ENCODE peak calls at places on chromosomes 4 and X, in seven cellular contexts. One of them, this sample, is unnamed.

GRCh38 chr4:53775381-53775780 is 184.1 kb upstream of the LNX1 start:
- DNase-seq in fibroblast of lung: peak; percentile 69
- DNase-seq in A549: no peak
- DNase-seq in heart right ventricle: no peak
- DNase-seq in lung: no peak
- DNase-seq in AG04449: no peak
- DNase-seq in AG10803: no peak
- DNase-seq in this sample: no peak

GRCh38 chr4:37758226-37758625 is 68.3 kb upstream of the PGM2 start:
- DNase-seq in AG04449: peak; percentile 23
- DNase-seq in lung: peak; percentile 61
- DNase-seq in heart right ventricle: no peak
- DNase-seq in fibroblast of lung: peak; percentile 59
- DNase-seq in A549: no peak
- DNase-seq in AG10803: peak; percentile 91
- DNase-seq in this sample: peak; percentile 10

GRCh38 chr4:68175562-68176155 is 46.0 kb upstream of the TMPRSS11F start:
- DNase-seq in heart right ventricle: no peak
- DNase-seq in lung: no peak
- DNase-seq in A549: peak; percentile 42
- DNase-seq in fibroblast of lung: peak; percentile 52
- DNase-seq in AG10803: peak; percentile 54
- DNase-seq in AG04449: peak; percentile 3
- DNase-seq in this sample: peak; percentile 16

GRCh38 chrX:153926863-153927685 is 1.0 kb upstream of the ARHGAP4 start:
- DNase-seq in fibroblast of lung: peak; percentile 30
- DNase-seq in AG10803: peak; percentile 30
- DNase-seq in A549: peak; percentile 45
- DNase-seq in lung: peak; percentile 64
- DNase-seq in heart right ventricle: peak; percentile 46
- DNase-seq in AG04449: no peak
- DNase-seq in this sample: no peak

GRCh38 chr4:175412744-175413143 is 399.3 kb downstream of the GPM6A start:
- DNase-seq in heart right ventricle: no peak
- DNase-seq in fibroblast of lung: peak; percentile 93
- DNase-seq in A549: no peak
- DNase-seq in AG10803: peak; percentile 91
- DNase-seq in AG04449: peak; percentile 52
- DNase-seq in lung: no peak
- DNase-seq in this sample: no peak

GRCh38 chr4:111048316-111048715 is 425.4 kb upstream of the PITX2 start:
- DNase-seq in A549: no peak
- DNase-seq in AG10803: no peak
- DNase-seq in AG04449: no peak
- DNase-seq in heart right ventricle: no peak
- DNase-seq in lung: no peak
- DNase-seq in fibroblast of lung: no peak
- DNase-seq in this sample: no peak

GRCh38 chrX:149829751-149830191 is 48.0 kb downstream of the MAGEA9 start:
- DNase-seq in lung: no peak
- DNase-seq in AG10803: peak; percentile 39
- DNase-seq in A549: no peak
- DNase-seq in AG04449: no peak
- DNase-seq in heart right ventricle: no peak
- DNase-seq in fibroblast of lung: peak; percentile 77
- DNase-seq in this sample: peak; percentile 12

GRCh38 chr4:101953949-101954348 is 163.4 kb downstream of the BANK1 start:
- DNase-seq in fibroblast of lung: peak; percentile 80
- DNase-seq in AG04449: no peak
- DNase-seq in A549: peak; percentile 83
- DNase-seq in AG10803: peak; percentile 80
- DNase-seq in lung: no peak
- DNase-seq in heart right ventricle: no peak
- DNase-seq in this sample: peak; percentile 75

GRCh38 chrX:153984351-153985178 is 12.0 kb downstream of the TMEM187 start:
- DNase-seq in lung: no peak
- DNase-seq in AG10803: no peak
- DNase-seq in A549: no peak
- DNase-seq in heart right ventricle: no peak
- DNase-seq in fibroblast of lung: no peak
- DNase-seq in AG04449: no peak
- DNase-seq in this sample: no peak

DNA sequence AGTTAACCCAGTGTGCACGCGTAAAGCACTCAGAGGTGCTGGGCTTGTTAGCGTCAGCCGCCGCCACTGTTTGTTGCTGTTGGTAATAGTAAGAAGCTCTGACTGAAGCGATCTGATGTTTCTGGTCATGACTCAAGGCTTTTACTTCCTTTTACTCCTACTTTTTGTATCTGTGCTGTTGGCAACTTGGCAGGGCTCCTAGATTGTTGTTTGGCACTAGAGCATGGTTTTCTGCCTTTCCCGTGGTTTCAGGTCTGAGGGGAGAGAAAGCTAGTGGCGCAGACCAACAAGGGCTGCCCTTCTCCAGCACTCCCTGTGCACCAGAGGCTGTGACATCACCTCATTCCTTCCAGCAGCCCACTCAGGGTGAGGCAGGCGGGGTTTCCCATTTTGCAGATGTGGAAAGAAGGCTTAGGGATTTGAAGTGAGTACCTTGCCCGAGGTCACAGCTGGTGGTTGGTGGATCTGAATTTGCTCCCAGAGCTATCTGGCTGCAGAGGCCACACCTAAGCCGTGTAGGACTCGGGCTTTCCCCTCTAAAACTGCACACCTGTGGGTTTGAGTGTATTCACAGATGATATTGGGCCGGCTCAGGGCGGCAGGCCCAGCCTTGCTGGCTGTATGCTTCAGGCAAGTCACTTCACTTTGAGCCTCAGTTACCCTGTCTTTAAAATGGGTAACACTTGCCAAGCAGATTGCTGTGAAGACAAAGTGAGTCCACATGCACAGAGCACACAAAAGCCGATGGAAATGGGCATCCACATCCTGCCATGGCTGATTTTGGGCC is 51.2 kb upstream of the TADA2B start:
- DNase-seq in A549: no peak
- DNase-seq in AG04449: peak; percentile 67
- DNase-seq in AG10803: peak; percentile 83
- DNase-seq in fibroblast of lung: peak; percentile 95
- DNase-seq in heart right ventricle: no peak
- DNase-seq in lung: no peak
- DNase-seq in this sample: peak; percentile 87
- H3K4me3 ChIP-seq in A549: no peak overlapping the region
- H3K4me3 ChIP-seq in AG04449: no peak overlapping the region
- H3K4me3 ChIP-seq in AG10803: no peak overlapping the region
- H3K4me3 ChIP-seq in fibroblast of lung: no peak overlapping the region
- H3K4me3 ChIP-seq in heart right ventricle: no peak overlapping the region
- H3K4me3 ChIP-seq in lung: no peak overlapping the region
- H3K4me3 ChIP-seq in this sample: peak overlapping the region; percentile 27

GRCh38 chr4:8355864-8356565 is 84.5 kb downstream of the ACOX3 start:
- DNase-seq in A549: no peak
- DNase-seq in AG10803: peak; percentile 49
- DNase-seq in lung: no peak
- DNase-seq in AG04449: no peak
- DNase-seq in fibroblast of lung: peak; percentile 64
- DNase-seq in heart right ventricle: no peak
- DNase-seq in this sample: no peak

GRCh38 chr4:8356856-8357255 is 83.7 kb downstream of the ACOX3 start:
- DNase-seq in fibroblast of lung: no peak
- DNase-seq in AG10803: no peak
- DNase-seq in lung: no peak
- DNase-seq in heart right ventricle: no peak
- DNase-seq in AG04449: no peak
- DNase-seq in A549: no peak
- DNase-seq in this sample: no peak

GRCh38 chr4:8362483-8362882 is 78.0 kb downstream of the ACOX3 start:
- DNase-seq in heart right ventricle: no peak
- DNase-seq in lung: no peak
- DNase-seq in A549: no peak
- DNase-seq in AG04449: no peak
- DNase-seq in AG10803: no peak
- DNase-seq in fibroblast of lung: peak; percentile 37
- DNase-seq in this sample: no peak

GRCh38 chr4:8355306-8355705 is 85.2 kb downstream of the ACOX3 start:
- DNase-seq in heart right ventricle: no peak
- DNase-seq in lung: no peak
- DNase-seq in fibroblast of lung: peak; percentile 78
- DNase-seq in AG10803: no peak
- DNase-seq in AG04449: no peak
- DNase-seq in A549: no peak
- DNase-seq in this sample: no peak

DNA sequence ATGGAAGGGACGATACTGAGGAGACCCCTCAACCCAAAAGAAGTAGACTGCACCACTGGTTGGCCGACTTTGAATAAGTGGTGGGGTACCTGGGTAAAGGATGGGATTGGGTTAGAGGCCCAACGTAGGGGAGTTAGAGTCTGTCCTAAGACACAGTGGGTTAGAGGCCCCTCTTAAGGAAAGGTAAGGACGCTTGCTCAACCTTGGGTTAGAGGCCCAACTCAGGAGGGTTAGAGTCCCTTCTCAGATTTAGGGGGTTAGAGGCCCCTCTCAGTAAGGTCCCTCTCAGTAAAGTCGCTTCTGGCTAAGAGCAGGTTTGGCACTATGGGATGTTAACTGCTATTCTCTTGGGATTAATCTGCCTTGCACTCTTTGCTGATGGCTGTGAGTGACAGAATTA is 81.3 kb downstream of the ACOX3 start:
- DNase-seq in lung: no peak
- DNase-seq in fibroblast of lung: no peak
- DNase-seq in AG04449: no peak
- DNase-seq in heart right ventricle: no peak
- DNase-seq in AG10803: no peak
- DNase-seq in A549: no peak
- DNase-seq in this sample: no peak
- TF ChIP-seq CTCF in lung: no peak
- TF ChIP-seq CTCF in fibroblast of lung: no peak
- TF ChIP-seq CTCF in AG04449: no peak
- TF ChIP-seq CTCF in heart right ventricle: no peak
- TF ChIP-seq CTCF in AG10803: no peak
- TF ChIP-seq CTCF in A549: no peak
- TF ChIP-seq CTCF in this sample: no peak

DNA sequence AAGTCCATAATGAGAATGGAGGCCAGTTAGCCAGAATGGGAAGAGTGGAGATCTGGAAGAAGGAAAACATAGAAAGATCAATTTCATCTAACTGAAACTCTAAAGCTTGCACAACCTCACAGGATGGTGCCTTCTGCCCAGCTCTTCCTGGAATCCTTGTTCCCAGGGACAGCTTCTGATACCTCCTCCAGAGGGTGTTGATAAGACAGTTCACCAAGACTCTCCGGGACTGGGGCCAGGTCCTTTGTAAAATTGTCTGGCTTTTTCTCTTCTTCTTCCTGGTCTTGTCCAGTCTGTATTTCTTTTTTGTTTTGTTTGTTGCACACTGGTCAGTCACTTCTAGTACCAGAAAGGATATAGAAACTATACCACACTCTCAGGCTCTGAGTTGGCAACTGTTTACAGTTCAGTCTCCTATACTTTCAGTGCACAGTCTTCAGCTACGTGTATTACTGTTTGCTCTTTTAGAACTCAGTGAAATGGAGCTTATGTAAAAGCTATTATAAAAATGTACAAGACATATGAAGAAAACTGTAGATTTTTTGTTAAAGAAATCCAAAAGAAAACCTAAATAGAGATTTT is 142.8 kb upstream of the RPL34 start:
- DNase-seq in heart right ventricle: no peak
- DNase-seq in lung: no peak
- DNase-seq in AG04449: no peak
- DNase-seq in A549: no peak
- DNase-seq in AG10803: no peak
- DNase-seq in fibroblast of lung: no peak
- DNase-seq in this sample: no peak
- H3K4me3 ChIP-seq in heart right ventricle: no peak overlapping the region
- H3K4me3 ChIP-seq in lung: no peak overlapping the region
- H3K4me3 ChIP-seq in AG04449: no peak overlapping the region
- H3K4me3 ChIP-seq in A549: no peak overlapping the region
- H3K4me3 ChIP-seq in AG10803: no peak overlapping the region
- H3K4me3 ChIP-seq in fibroblast of lung: no peak overlapping the region
- H3K4me3 ChIP-seq in this sample: no peak overlapping the region

DNA sequence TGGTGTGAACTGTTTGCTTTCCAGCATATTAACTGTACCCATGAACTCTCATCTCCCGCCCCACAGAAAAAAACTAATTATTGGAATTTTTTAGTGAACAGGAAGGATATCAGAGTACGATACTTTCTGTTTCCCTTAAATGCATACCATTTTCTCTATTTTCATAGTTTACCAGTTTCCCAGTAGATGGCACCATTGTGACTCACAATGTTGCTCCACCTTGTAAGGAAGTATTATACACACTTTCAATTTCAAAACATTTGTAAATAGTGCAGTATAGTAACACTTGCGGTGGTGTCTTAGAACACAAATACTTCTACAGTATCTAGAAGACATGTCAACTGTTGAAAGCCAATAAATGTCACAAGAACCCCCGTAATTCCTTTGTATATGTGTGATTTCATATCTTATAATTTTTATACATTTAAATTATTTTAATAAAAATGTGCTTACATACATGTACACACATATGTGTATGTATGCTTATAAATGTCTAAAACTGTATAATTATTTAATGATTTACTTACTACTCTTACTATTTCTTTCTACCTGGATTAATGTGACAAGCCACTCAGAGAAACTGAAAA is 167.3 kb downstream of the SLIT2 start:
- DNase-seq in fibroblast of lung: peak; percentile 68
- DNase-seq in heart right ventricle: no peak
- DNase-seq in A549: peak; percentile 40
- DNase-seq in AG10803: peak; percentile 82
- DNase-seq in lung: no peak
- DNase-seq in AG04449: peak; percentile 41
- DNase-seq in this sample: no peak
- TF ChIP-seq CTCF in fibroblast of lung: peak; percentile 39
- TF ChIP-seq CTCF in heart right ventricle: peak; percentile 51
- TF ChIP-seq CTCF in A549: peak; percentile 50
- TF ChIP-seq CTCF in AG10803: peak; percentile 67
- TF ChIP-seq CTCF in lung: peak; percentile 30
- TF ChIP-seq CTCF in AG04449: peak; percentile 46
- TF ChIP-seq CTCF in this sample: peak; percentile 67

GRCh38 chr4:106312997-106313522 is 2.9 kb downstream of the TBCK start:
- DNase-seq in AG10803: no peak
- DNase-seq in AG04449: no peak
- DNase-seq in lung: no peak
- DNase-seq in A549: no peak
- DNase-seq in heart right ventricle: no peak
- DNase-seq in fibroblast of lung: peak; percentile 24
- DNase-seq in this sample: no peak

GRCh38 chr4:106315968-106316772 is at the start of the genes AIMP1 and TBCK:
- DNase-seq in fibroblast of lung: peak; percentile 89
- DNase-seq in AG04449: peak; percentile 44
- DNase-seq in lung: peak; percentile 91
- DNase-seq in heart right ventricle: peak; percentile 84
- DNase-seq in AG10803: peak; percentile 89
- DNase-seq in A549: peak; percentile 90
- DNase-seq in this sample: peak; percentile 72

GRCh38 chr4:106315476-106315967 is 487 bp downstream of the TBCK start:
- DNase-seq in A549: no peak
- DNase-seq in lung: peak; percentile 30
- DNase-seq in AG04449: no peak
- DNase-seq in fibroblast of lung: peak; percentile 47
- DNase-seq in heart right ventricle: no peak
- DNase-seq in AG10803: peak; percentile 57
- DNase-seq in this sample: peak; percentile 15

GRCh38 chr4:106316773-106317409 is 541 bp downstream of the AIMP1 start:
- DNase-seq in A549: peak; percentile 0
- DNase-seq in lung: no peak
- DNase-seq in fibroblast of lung: peak; percentile 6
- DNase-seq in AG10803: no peak
- DNase-seq in heart right ventricle: no peak
- DNase-seq in AG04449: no peak
- DNase-seq in this sample: peak; percentile 19

GRCh38 chr4:106314960-106315359 is 1.0 kb downstream of the TBCK start:
- DNase-seq in AG10803: no peak
- DNase-seq in lung: no peak
- DNase-seq in heart right ventricle: no peak
- DNase-seq in AG04449: no peak
- DNase-seq in A549: no peak
- DNase-seq in fibroblast of lung: no peak
- DNase-seq in this sample: no peak
- H3K4me3 ChIP-seq in AG10803: peak overlapping the region; percentile 93
- H3K4me3 ChIP-seq in lung: no peak overlapping the region
- H3K4me3 ChIP-seq in heart right ventricle: peak overlapping the region; percentile 88
- H3K4me3 ChIP-seq in AG04449: peak overlapping the region; percentile 91
- H3K4me3 ChIP-seq in A549: peak overlapping the region; percentile 91
- H3K4me3 ChIP-seq in fibroblast of lung: peak overlapping the region; percentile 97
- H3K4me3 ChIP-seq in this sample: peak overlapping the region; percentile 94